ENCODE peak calls at places on chromosomes 12 and 14, in ten cellular contexts. Y is A549; E is PC-9; U is stomach; I is GM10248; S is ACHN; N is NCI-H774; P is M059J; K is stimulated activated CD4-positive, alpha-beta T cell treated with anti-CD3 and anti-CD28 coated beads, TNF-alpha, amount 100 ng/mL, for 1 hour; B is astrocyte of the cerebellum. O is an unnamed sample.

GRCh38 chr14:88547386-88547780 is 7.4 kb downstream of the PTPN21 start:
- DNase-seq in Y (no peak), E (no peak), U (no peak), I (no peak), S (no peak), N (no peak), P (no peak), K (no peak), B (no peak), O (no peak)

GRCh38 chr12:57632898-57633825 is at the start of gene B4GALNT1:
- DNase-seq in Y (peak), E (peak), U (peak), I (peak), S (peak), N (peak), P (peak), K (no peak), B (no peak), O (no peak)

GRCh38 chr12:59615392-59616165 is 19.8 kb downstream of the SLC16A7 start:
- DNase-seq in Y (no peak), E (no peak), U (peak), I (no peak), S (no peak), N (no peak), P (no peak), K (no peak), B (no peak), O (no peak)

GRCh38 chr12:11738450-11738849 is 89.0 kb downstream of the ETV6 start:
- DNase-seq in Y (no peak), E (no peak), U (peak), I (no peak), S (no peak), N (no peak), P (no peak), K (no peak), B (no peak), O (no peak)

GRCh38 chr12:69653703-69654102 is 43.0 kb upstream of the LRRC10 start:
- DNase-seq in Y (no peak), E (no peak), U (no peak), I (no peak), S (no peak), N (no peak), P (no peak), K (no peak), B (no peak), O (no peak)

GRCh38 chr12:105922670-105923102 is 216.1 kb downstream of the NUAK1 start:
- DNase-seq in Y (peak), E (no peak), U (no peak), I (no peak), S (peak), N (no peak), P (peak), K (no peak), B (peak), O (no peak)

GRCh38 chr14:41222581-41222980 is 384.1 kb upstream of the LRFN5 start:
- DNase-seq in Y (no peak), E (no peak), U (no peak), I (no peak), S (no peak), N (no peak), P (no peak), K (no peak), B (no peak), O (no peak)

GRCh38 chr12:16046266-16046665 is 135.1 kb downstream of the DERA start:
- DNase-seq in Y (no peak), E (no peak), U (no peak), I (no peak), S (no peak), N (no peak), P (no peak), K (no peak), B (no peak), O (no peak)

GRCh38 chr14:51283402-51283825 is 43.4 kb downstream of the TMX1 start:
- DNase-seq in Y (peak), E (peak), U (no peak), I (peak), S (peak), N (peak), P (peak), K (no peak), B (peak), O (peak)

O was measured in HepG2.